ENCODE peak calls at places on chromosomes 3 and 15, in nine cellular contexts. V, C, A, E, L, P, B, W and X are unnamed samples.
A peak's percentile ranks its signal among the peaks of the same experiment; 100 is the strongest.

GRCh38 chr15:83364541-83364940 is 80.1 kb upstream of the BNC1 start:
- DNase-seq in V (no peak), C (no peak), A (no peak), E (no peak), L (no peak), P (no peak), B (no peak), W (no peak), X (no peak)

GRCh38 chr3:117278424-117279190 is 569.0 kb downstream of the TUSC7 start:
- DNase-seq in V (no peak), C (no peak), A (peak; percentile 27), E (peak; percentile 40), L (no peak), P (peak; percentile 8), B (no peak), W (no peak), X (peak; percentile 33)

GRCh38 chr3:122940628-122941086 is 86.9 kb downstream of the SEMA5B start:
- DNase-seq in V (no peak), C (no peak), A (no peak), E (no peak), L (no peak), P (no peak), B (no peak), W (no peak), X (no peak)

GRCh38 chr3:57007513-57008415 is 52.7 kb upstream of the SPATA12 start:
- DNase-seq in V (peak; percentile 71), C (no peak), A (peak; percentile 76), E (no peak), L (no peak), P (peak; percentile 54), B (no peak), W (no peak), X (peak; percentile 85)

GRCh38 chr3:16290827-16291196 is 25.8 kb downstream of the OXNAD1 start:
- DNase-seq in V (no peak), C (no peak), A (peak; percentile 13), E (no peak), L (no peak), P (no peak), B (no peak), W (no peak), X (no peak)

GRCh38 chr3:35065891-35066290 is 573.4 kb upstream of the ARPP21 start:
- DNase-seq in V (no peak), C (no peak), A (no peak), E (no peak), L (no peak), P (no peak), B (no peak), W (no peak), X (no peak)

GRCh38 chr3:152021951-152022461 is 148.6 kb downstream of the SUCNR1 start:
- DNase-seq in V (peak; percentile 48), C (no peak), A (peak; percentile 90), E (no peak), L (no peak), P (peak; percentile 98), B (no peak), W (no peak), X (peak; percentile 32)

GRCh38 chr3:13420817-13421755 is 964 bp upstream of the NUP210 start:
- DNase-seq in V (peak; percentile 65), C (peak; percentile 76), A (no peak), E (no peak), L (peak; percentile 29), P (no peak), B (no peak), W (peak; percentile 12), X (no peak)

GRCh38 chr3:51953445-51953844 is 1.7 kb upstream of the GPR62 start:
- DNase-seq in V (no peak), C (no peak), A (no peak), E (no peak), L (no peak), P (no peak), B (no peak), W (no peak), X (peak; percentile 91)

GRCh38 chr15:23385886-23386430 is 31.4 kb downstream of the GOLGA8S start:
- DNase-seq in V (no peak), C (no peak), A (peak; percentile 21), E (no peak), L (no peak), P (no peak), B (no peak), W (peak; percentile 24), X (no peak)

GRCh38 chr15:96306321-96306720 is 24.2 kb upstream of the NR2F2 start:
- DNase-seq in V (no peak), C (no peak), A (no peak), E (no peak), L (no peak), P (no peak), B (no peak), W (no peak), X (no peak)

GRCh38 chr3:123883656-123884257 is 375 bp downstream of the MYLK start:
- DNase-seq in V (peak; percentile 81), C (no peak), A (peak; percentile 9), E (no peak), L (no peak), P (no peak), B (peak; percentile 10), W (peak; percentile 12), X (no peak)

GRCh38 chr15:79296583-79296982 is 14.1 kb downstream of the ANKRD34C start:
- DNase-seq in V (peak; percentile 55), C (no peak), A (no peak), E (peak; percentile 13), L (no peak), P (peak; percentile 13), B (no peak), W (no peak), X (no peak)

GRCh38 chr15:88644741-88645140 is 5.9 kb downstream of the ISG20 start:
- DNase-seq in V (peak; percentile 37), C (no peak), A (no peak), E (no peak), L (no peak), P (no peak), B (no peak), W (no peak), X (no peak)

GRCh38 chr3:112561085-112561692 is 573 bp downstream of the ATG3 start:
- DNase-seq in V (peak; percentile 91), C (peak; percentile 77), A (peak; percentile 93), E (peak; percentile 79), L (peak; percentile 63), P (peak; percentile 64), B (peak; percentile 51), W (peak; percentile 71), X (peak; percentile 87)

GRCh38 chr15:60803059-60803458 is 324.1 kb upstream of the ICE2 start:
- DNase-seq in V (no peak), C (no peak), A (no peak), E (no peak), L (no peak), P (no peak), B (no peak), W (no peak), X (no peak)

GRCh38 chr3:61915296-61915695 is 353.9 kb downstream of the PTPRG start:
- DNase-seq in V (no peak), C (no peak), A (no peak), E (no peak), L (no peak), P (no peak), B (no peak), W (no peak), X (no peak)

GRCh38 chr15:33278816-33279612 is 31.8 kb upstream of the RYR3 start:
- DNase-seq in V (peak; percentile 86), C (no peak), A (peak; percentile 83), E (no peak), L (no peak), P (peak; percentile 92), B (no peak), W (no peak), X (peak; percentile 84)

GRCh38 chr15:80015156-80015555 is 44.2 kb upstream of the BCL2A1 start:
- DNase-seq in V (no peak), C (no peak), A (no peak), E (no peak), L (no peak), P (no peak), B (no peak), W (no peak), X (no peak)

GRCh38 chr15:35394416-35394815 is 151.5 kb downstream of the DPH6 start:
- DNase-seq in V (no peak), C (no peak), A (no peak), E (no peak), L (no peak), P (no peak), B (no peak), W (no peak), X (no peak)

GRCh38 chr3:149908558-149908957 is 62.1 kb downstream of the PFN2 start:
- DNase-seq in V (no peak), C (no peak), A (no peak), E (no peak), L (no peak), P (no peak), B (no peak), W (no peak), X (no peak)

GRCh38 chr3:52144034-52144795 is 10.0 kb downstream of the POC1A start:
- DNase-seq in V (peak; percentile 94), C (peak; percentile 91), A (peak; percentile 91), E (peak; percentile 84), L (peak; percentile 84), P (peak; percentile 34), B (peak; percentile 79), W (peak; percentile 85), X (peak; percentile 77)

GRCh38 chr3:133237380-133237779 is 162.5 kb upstream of the BFSP2 start:
- DNase-seq in V (no peak), C (no peak), A (no peak), E (no peak), L (no peak), P (no peak), B (no peak), W (no peak), X (no peak)

GRCh38 chr3:69219101-69219708 is 96.8 kb upstream of the LMOD3 start:
- DNase-seq in V (no peak), C (no peak), A (peak; percentile 59), E (no peak), L (no peak), P (no peak), B (no peak), W (no peak), X (no peak)

GRCh38 chr3:57006048-57006709 is 54.3 kb upstream of the SPATA12 start:
- DNase-seq in V (no peak), C (no peak), A (no peak), E (no peak), L (no peak), P (no peak), B (no peak), W (no peak), X (no peak)

GRCh38 chr15:96888764-96889163 is 558.3 kb downstream of the NR2F2 start:
- DNase-seq in V (no peak), C (no peak), A (no peak), E (no peak), L (no peak), P (no peak), B (no peak), W (no peak), X (no peak)

GRCh38 chr3:136818191-136818850 is 605 bp upstream of the SLC35G2 start:
- DNase-seq in V (peak; percentile 88), C (peak; percentile 10), A (peak; percentile 97), E (peak; percentile 5), L (no peak), P (peak; percentile 67), B (no peak), W (peak; percentile 4), X (peak; percentile 92)

GRCh38 chr3:79339846-79340245 is 428.0 kb downstream of the ROBO1 start:
- DNase-seq in V (no peak), C (no peak), A (no peak), E (no peak), L (no peak), P (no peak), B (no peak), W (no peak), X (no peak)

GRCh38 chr3:178195824-178196223 is 340.4 kb upstream of the KCNMB2 start:
- DNase-seq in V (no peak), C (no peak), A (no peak), E (no peak), L (no peak), P (no peak), B (no peak), W (no peak), X (peak; percentile 62)

GRCh38 chr3:194586839-194587238 is 46.4 kb downstream of the TMEM44 start:
- DNase-seq in V (no peak), C (no peak), A (peak; percentile 74), E (no peak), L (no peak), P (no peak), B (no peak), W (no peak), X (peak; percentile 84)

GRCh38 chr3:169453256-169454059 is 210.1 kb downstream of the MECOM start:
- DNase-seq in V (no peak), C (no peak), A (no peak), E (no peak), L (no peak), P (no peak), B (no peak), W (no peak), X (no peak)